ENCODE peak calls at places on chromosomes 3 and 15, in six cellular contexts. Y is aorta; J is CD4-positive, alpha-beta memory T cell; I is body of pancreas; K is trophoblast cell; R is neural progenitor cell. W is an unnamed sample. For H3K36me3 and H3K9me3, the result is how much of the 10 kb centered on the place peaks cover.

GRCh38 chr3:194104041-194104751 is 31.8 kb upstream of the HES1 start:
- DNase-seq in K (no peak), J (no peak), R (peak), I (no peak), Y (no peak), W (peak)

GRCh38 chr15:78033864-78034263 is 43.6 kb downstream of the TBC1D2B start:
- DNase-seq in Y (no peak), J (peak), R (no peak), K (no peak), I (no peak), W (peak)

GRCh38 chr15:74889390-74889881 is 406 bp upstream of the MPI start:
- DNase-seq in R (peak), J (no peak), I (peak), K (peak), Y (peak), W (no peak)

GRCh38 chr15:81156324-81156723 is 22.3 kb downstream of the CFAP161 start:
- DNase-seq in Y (no peak), K (no peak), J (no peak), I (no peak), R (no peak), W (no peak)

GRCh38 chr3:140244893-140245292 is 309.9 kb downstream of the CLSTN2 start:
- DNase-seq in Y (no peak), R (no peak), J (no peak), I (no peak), K (peak), W (no peak)

GRCh38 chr15:69666441-69666882 is 213.8 kb downstream of the RPLP1 start:
- DNase-seq in I (no peak), K (peak), R (no peak), Y (peak), J (no peak), W (no peak)

GRCh38 chr3:147572970-147573340 is 163.8 kb downstream of the ZIC1 start:
- DNase-seq in Y (no peak), I (no peak), J (no peak), K (peak), R (no peak), W (no peak)

GRCh38 chr15:81924667-81925183 is 121.1 kb downstream of the MEX3B start:
- DNase-seq in K (no peak), J (no peak), I (no peak), R (no peak), Y (no peak), W (no peak)

GRCh38 chr15:64695571-64695992 is 79.8 kb downstream of the RBPMS2 start:
- DNase-seq in J (no peak), R (no peak), I (no peak), Y (peak), K (peak), W (no peak)

GRCh38 chr3:159828542-159828943 is 160.1 kb upstream of the IL12A start:
- DNase-seq in Y (no peak), R (peak), K (peak), I (no peak), J (peak), W (peak)

GRCh38 chr15:98856540-98856907 is 151.1 kb downstream of the PGPEP1L start:
- DNase-seq in Y (no peak), J (no peak), I (no peak), K (peak), R (no peak), W (no peak)

GRCh38 chr3:98699132-98699531 is 64.0 kb upstream of the ST3GAL6 start:
- DNase-seq in Y (no peak), R (no peak), J (no peak), K (peak), I (peak), W (no peak)

GRCh38 chr3:107377151-107377550 is at the start of gene CCDC54:
- DNase-seq in Y (no peak), J (no peak), I (no peak), K (no peak), R (no peak), W (no peak)

GRCh38 chr15:31265871-31266711 is 60.5 kb upstream of the KLF13 start:
- DNase-seq in R (peak), K (peak), I (no peak), Y (peak), J (peak), W (no peak)

GRCh38 chr3:50194903-50195500 is 3.6 kb downstream of the GNAT1 start:
- DNase-seq in I (peak), Y (no peak), K (no peak), J (no peak), R (no peak), W (no peak)

GRCh38 chr3:39025222-39025970 is 26.3 kb downstream of the SCN11A start:
- DNase-seq in K (peak), Y (no peak), J (no peak), I (no peak), R (no peak), W (no peak)

GRCh38 chr3:149528344-149528657 is 53.8 kb downstream of the TM4SF4 start:
- DNase-seq in J (no peak), K (no peak), Y (no peak), I (no peak), R (no peak), W (no peak)

GRCh38 chr15:64618138-64618537 is 157.3 kb downstream of the RBPMS2 start:
- DNase-seq in J (no peak), R (no peak), I (no peak), Y (no peak), K (no peak), W (no peak)

GRCh38 chr3:3499987-3500386 is 299.2 kb upstream of the LRRN1 start:
- DNase-seq in I (no peak), Y (no peak), K (no peak), J (no peak), R (no peak), W (no peak)

GRCh38 chr3:187828571-187829452 is 83.5 kb upstream of the BCL6 start:
- DNase-seq in I (no peak), J (no peak), K (no peak), Y (no peak), R (no peak), W (no peak)

GRCh38 chr15:47786371-47786770 is 69.1 kb downstream of the SEMA6D start:
- DNase-seq in K (no peak), Y (no peak), J (no peak), R (no peak), I (no peak), W (no peak)

GRCh38 chr3:153209596-153209995 is 47.6 kb downstream of the RAP2B start:
- DNase-seq in R (peak), J (no peak), K (peak), Y (peak), I (no peak), W (peak)

GRCh38 chr3:139629033-139629432 is 48.7 kb downstream of the NMNAT3 start:
- DNase-seq in R (peak), K (peak), Y (no peak), I (peak), J (no peak), W (peak)

GRCh38 chr3:69941037-69941436 is 58.5 kb upstream of the SAMMSON start:
- DNase-seq in J (no peak), Y (no peak), K (no peak), I (no peak), R (no peak), W (no peak)

GRCh38 chr15:63560741-63561448 is 36.3 kb upstream of the FBXL22 start:
- DNase-seq in J (no peak), K (peak), Y (no peak), R (peak), I (no peak), W (no peak)

GRCh38 chr15:44193651-44194396 is 1.2 kb downstream of the FRMD5 start:
- DNase-seq in R (peak), J (no peak), I (no peak), K (no peak), Y (no peak), W (peak)

GRCh38 chr3:55161256-55161655 is 233.4 kb upstream of the LRTM1 start:
- DNase-seq in J (no peak), I (no peak), K (no peak), Y (no peak), R (no peak), W (no peak)

GRCh38 chr15:61681038-61681418 is 379.2 kb downstream of the VPS13C start:
- DNase-seq in R (no peak), I (no peak), J (no peak), K (no peak), Y (no peak), W (no peak)

GRCh38 chr15:62847900-62848489 is 194.6 kb upstream of the TPM1 start:
- DNase-seq in K (peak), I (peak), R (peak), Y (peak), J (peak), W (peak)

GRCh38 chr3:164897335-164897734 is 181.0 kb downstream of the SI start:
- DNase-seq in R (no peak), Y (no peak), J (no peak), K (no peak), I (no peak), W (peak)

GRCh38 chr3:161354554-161354953 is 16.8 kb downstream of the SPTSSB start:
- DNase-seq in R (no peak), J (no peak), I (no peak), Y (no peak), K (peak), W (no peak)

GRCh38 chr3:11434017-11434526 is 161.9 kb downstream of the ATG7 start:
- DNase-seq in J (no peak), Y (peak), K (peak), I (peak), R (no peak), W (peak)

GRCh38 chr3:42513121-42513520 is 10.7 kb downstream of the VIPR1 start:
- DNase-seq in K (no peak), R (no peak), J (no peak), I (no peak), Y (peak), W (no peak)

GRCh38 chr15:100794008-100794407 is 85.6 kb upstream of the ALDH1A3 start:
- DNase-seq in I (no peak), R (no peak), K (no peak), Y (no peak), J (no peak), W (no peak)

GRCh38 chr3:47070770-47071169 is 91.3 kb downstream of the NBEAL2 start:
- DNase-seq in J (no peak), I (no peak), R (no peak), K (no peak), Y (no peak), W (no peak)
- H3K36me3 ChIP-seq in J (under half), I (under half), R (under half), K (under half), Y (under half), W (under half)

GRCh38 chr3:17047904-17048303 is 163.1 kb downstream of the PLCL2 start:
- DNase-seq in R (no peak), I (no peak), K (no peak), Y (no peak), J (no peak), W (no peak)
- H3K9me3 ChIP-seq in R (under half), I (under half), K (under half), Y (under half), J (under half), W (under half)

GRCh38 chr3:31539275-31539674 is 6.5 kb downstream of the STT3B start:
- DNase-seq in Y (no peak), R (no peak), I (no peak), J (no peak), K (no peak), W (no peak)
- H3K36me3 ChIP-seq in Y (under half), R (under half), I (under half), J (under half), K (under half), W (under half)

DNA sequence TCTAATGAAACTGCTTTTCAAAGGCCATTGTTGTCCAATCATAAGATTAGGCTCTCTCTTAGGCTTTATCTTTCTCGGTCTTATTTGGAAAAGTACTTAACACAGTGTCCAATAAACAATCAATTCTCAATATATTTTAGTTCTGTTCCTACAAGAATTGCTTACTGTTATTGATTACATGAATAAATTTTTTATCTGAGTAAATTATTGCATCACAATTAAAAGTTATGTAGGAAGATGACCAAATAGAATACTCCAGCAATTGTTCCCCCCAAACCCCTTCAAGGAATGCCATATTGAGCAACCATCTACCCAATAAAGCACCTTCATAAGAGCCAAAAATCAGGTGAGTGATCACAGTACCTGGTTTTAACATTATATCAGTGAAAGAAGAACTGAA is 55.0 kb upstream of the RFX7 start:
- DNase-seq in Y (no peak), R (no peak), J (no peak), K (no peak), I (no peak), W (no peak)
- H3K9me3 ChIP-seq in Y (under half), R (under half), J (under half), K (under half), I (under half), W (under half)

GRCh38 chr3:123664771-123665170 is 79.9 kb upstream of the HACD2 start:
- DNase-seq in R (no peak), I (no peak), Y (no peak), J (no peak), K (no peak), W (no peak)

GRCh38 chr3:123668906-123669305 is 84.1 kb upstream of the HACD2 start:
- DNase-seq in J (no peak), Y (no peak), R (no peak), I (no peak), K (no peak), W (no peak)

GRCh38 chr3:123670743-123671142 is 85.9 kb upstream of the HACD2 start:
- DNase-seq in I (no peak), K (no peak), J (no peak), Y (no peak), R (no peak), W (no peak)

GRCh38 chr3:123663977-123664376 is 79.1 kb upstream of the HACD2 start:
- DNase-seq in Y (no peak), K (no peak), I (no peak), J (no peak), R (no peak), W (no peak)

DNA sequence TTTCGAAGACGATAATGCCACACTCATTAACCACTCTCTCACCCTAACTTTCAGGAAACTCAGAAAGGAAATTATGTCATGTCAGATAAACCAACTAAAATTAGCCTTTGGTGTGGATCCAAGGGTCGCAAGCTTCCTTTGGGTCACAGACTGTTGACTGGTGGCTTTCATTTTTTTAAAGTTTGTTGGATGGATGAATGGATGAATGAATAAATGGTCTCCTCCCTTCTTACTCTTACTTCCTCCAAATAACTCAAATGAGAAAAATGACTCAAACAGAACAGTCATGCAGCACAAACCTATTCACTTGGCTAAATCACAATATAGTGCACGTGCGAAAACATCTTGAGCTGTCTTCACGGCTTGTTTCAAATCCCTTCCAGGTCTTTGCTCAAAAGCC is 82.9 kb upstream of the HACD2 start:
- DNase-seq in I (no peak), R (no peak), K (no peak), Y (no peak), J (no peak), W (no peak)
- H3K36me3 ChIP-seq in I (under half), R (under half), K (under half), Y (under half), J (under half), W (under half)

DNA sequence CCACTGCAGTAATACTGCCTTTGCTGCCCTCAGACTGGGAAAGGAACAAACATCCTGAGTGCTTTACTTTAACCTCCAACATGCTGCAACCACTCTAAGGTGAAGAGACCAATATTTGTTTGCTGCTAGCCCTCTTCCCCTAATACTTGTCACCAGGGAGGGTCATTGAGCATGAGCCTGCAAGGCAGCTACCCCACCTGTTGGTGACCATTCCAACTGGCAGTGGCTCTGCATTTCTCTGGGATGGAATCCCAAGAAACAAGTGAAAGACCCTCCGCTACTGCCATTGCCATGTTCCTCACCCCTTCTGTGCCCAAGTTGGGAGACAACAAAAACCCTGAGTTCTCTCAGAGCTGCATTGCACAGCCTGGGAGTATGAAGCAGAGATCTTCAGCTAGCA is 462.7 kb downstream of the ZBBX start:
- DNase-seq in J (no peak), K (no peak), I (no peak), R (no peak), Y (no peak), W (no peak)
- H3K9me3 ChIP-seq in J (under half), K (under half), I (under half), R (under half), Y (under half), W (under half)

GRCh38 chr3:128884992-128885391 is 5.6 kb downstream of the ACAD9 start:
- DNase-seq in I (no peak), K (no peak), Y (no peak), J (no peak), R (no peak), W (no peak)
- H3K36me3 ChIP-seq in I (under half), K (under half), Y (under half), J (under half), R (under half), W (under half)